ENCODE peak calls at places on chromosomes 7 and 10, in eight cellular contexts. Z is ecto neural progenitor cell; Q is body of pancreas; B is H9; U is germinal center; R is thoracic aorta; E is central memory CD4-positive, alpha-beta T cell; D is heart right ventricle. H is an unnamed sample.

GRCh38 chr7:1943933-1944618 is 274.0 kb downstream of the ELFN1 start:
- DNase-seq in Z (no peak), Q (peak), B (no peak), U (no peak), R (no peak), E (no peak), D (no peak), H (no peak)

GRCh38 chr10:101669181-101669580 is 25.8 kb downstream of the FBXW4 start:
- DNase-seq in Z (no peak), Q (no peak), B (no peak), U (no peak), R (no peak), E (no peak), D (no peak), H (no peak)

GRCh38 chr7:115153770-115154468 is 232.0 kb downstream of the MDFIC start:
- DNase-seq in Z (no peak), Q (no peak), B (no peak), U (no peak), R (no peak), E (no peak), D (no peak), H (no peak)

GRCh38 chr10:8071006-8071405 is 16.5 kb downstream of the GATA3 start:
- DNase-seq in Z (no peak), Q (no peak), B (no peak), U (no peak), R (no peak), E (no peak), D (no peak), H (no peak)

GRCh38 chr7:38681882-38682281 is 50.7 kb upstream of the AMPH start:
- DNase-seq in Z (no peak), Q (no peak), B (no peak), U (no peak), R (no peak), E (no peak), D (no peak), H (no peak)

GRCh38 chr10:110681023-110681681 is 37.0 kb downstream of the RBM20 start:
- DNase-seq in Z (peak), Q (peak), B (peak), U (peak), R (no peak), E (no peak), D (peak), H (no peak)

GRCh38 chr10:68367121-68367520 is 34.4 kb upstream of the PBLD start:
- DNase-seq in Z (no peak), Q (no peak), B (no peak), U (no peak), R (no peak), E (no peak), D (no peak), H (no peak)

GRCh38 chr10:12873172-12873571 is 128.3 kb downstream of the CCDC3 start:
- DNase-seq in Z (no peak), Q (no peak), B (no peak), U (no peak), R (no peak), E (no peak), D (no peak), H (no peak)

GRCh38 chr10:23106508-23106907 is 11.1 kb downstream of the MSRB2 start:
- DNase-seq in Z (no peak), Q (no peak), B (peak), U (no peak), R (no peak), E (no peak), D (no peak), H (no peak)

GRCh38 chr7:98949336-98950044 is 71.2 kb downstream of the TRRAP start:
- DNase-seq in Z (no peak), Q (no peak), B (no peak), U (no peak), R (no peak), E (no peak), D (peak), H (no peak)

GRCh38 chr7:156650042-156650441 is 9.5 kb downstream of the RNF32 start:
- DNase-seq in Z (peak), Q (peak), B (peak), U (no peak), R (no peak), E (no peak), D (no peak), H (no peak)

GRCh38 chr7:9302436-9302835 is 869.0 kb downstream of the NXPH1 start:
- DNase-seq in Z (no peak), Q (no peak), B (no peak), U (no peak), R (no peak), E (no peak), D (no peak), H (no peak)

GRCh38 chr10:52479567-52479966 is 165.5 kb downstream of the DKK1 start:
- DNase-seq in Z (no peak), Q (no peak), B (no peak), U (no peak), R (no peak), E (no peak), D (no peak), H (no peak)

GRCh38 chr7:108972009-108972408 is 402.3 kb downstream of the DNAJB9 start:
- DNase-seq in Z (no peak), Q (peak), B (no peak), U (no peak), R (no peak), E (no peak), D (no peak), H (no peak)

GRCh38 chr10:45376364-45376801 is 2.4 kb downstream of the ALOX5 start:
- DNase-seq in Z (no peak), Q (no peak), B (no peak), U (peak), R (no peak), E (no peak), D (no peak), H (no peak)

GRCh38 chr10:95277201-95277570 is 13.6 kb downstream of the PDLIM1 start:
- DNase-seq in Z (no peak), Q (no peak), B (no peak), U (no peak), R (no peak), E (no peak), D (no peak), H (no peak)

GRCh38 chr7:105940111-105940510 is 23.0 kb upstream of the CDHR3 start:
- DNase-seq in Z (no peak), Q (no peak), B (no peak), U (no peak), R (no peak), E (no peak), D (no peak), H (no peak)

GRCh38 chr10:31207636-31208035 is 111.4 kb upstream of the ZEB1 start:
- DNase-seq in Z (no peak), Q (no peak), B (no peak), U (no peak), R (no peak), E (no peak), D (no peak), H (no peak)

GRCh38 chr10:130127612-130128607 is 8.3 kb upstream of the GLRX3 start:
- DNase-seq in Z (peak), Q (peak), B (peak), U (peak), R (no peak), E (peak), D (peak), H (peak)

GRCh38 chr10:71970331-71970730 is 6.1 kb downstream of the CHST3 start:
- DNase-seq in Z (peak), Q (peak), B (peak), U (no peak), R (no peak), E (no peak), D (no peak), H (no peak)

GRCh38 chr7:155962191-155962967 is 150.1 kb upstream of the SHH start:
- DNase-seq in Z (peak), Q (no peak), B (no peak), U (no peak), R (no peak), E (no peak), D (no peak), H (no peak)

GRCh38 chr10:24544776-24545175 is 178.9 kb downstream of the ARHGAP21 start:
- DNase-seq in Z (no peak), Q (no peak), B (no peak), U (no peak), R (no peak), E (no peak), D (no peak), H (no peak)

GRCh38 chr7:101164071-101164840 is 1.1 kb downstream of the VGF start:
- DNase-seq in Z (peak), Q (peak), B (peak), U (no peak), R (no peak), E (no peak), D (peak), H (no peak)

GRCh38 chr7:8176370-8177081 is 85.4 kb downstream of the ICA1 start:
- DNase-seq in Z (no peak), Q (no peak), B (no peak), U (peak), R (no peak), E (peak), D (no peak), H (no peak)

GRCh38 chr7:158377800-158378623 is 209.6 kb downstream of the PTPRN2 start:
- DNase-seq in Z (no peak), Q (peak), B (no peak), U (no peak), R (no peak), E (no peak), D (no peak), H (no peak)

GRCh38 chr7:51152801-51153200 is 163.8 kb downstream of the COBL start:
- DNase-seq in Z (no peak), Q (no peak), B (no peak), U (no peak), R (no peak), E (no peak), D (no peak), H (no peak)

GRCh38 chr7:50531928-50532327 is 33.3 kb downstream of the DDC start:
- DNase-seq in Z (no peak), Q (no peak), B (no peak), U (no peak), R (no peak), E (no peak), D (no peak), H (no peak)

GRCh38 chr10:80464557-80465466 is 10.7 kb downstream of the TSPAN14 start:
- DNase-seq in Z (peak), Q (peak), B (peak), U (no peak), R (no peak), E (no peak), D (peak), H (no peak)

GRCh38 chr7:113404245-113404644 is 285.9 kb upstream of the SMIM30 start:
- DNase-seq in Z (no peak), Q (no peak), B (peak), U (no peak), R (no peak), E (no peak), D (no peak), H (no peak)

GRCh38 chr7:138169441-138169851 is 93.2 kb downstream of the AKR1D1 start:
- DNase-seq in Z (peak), Q (no peak), B (peak), U (no peak), R (no peak), E (no peak), D (no peak), H (no peak)

GRCh38 chr7:142867398-142868187 is 12.7 kb downstream of the EPHB6 start:
- DNase-seq in Z (peak), Q (no peak), B (peak), U (no peak), R (no peak), E (no peak), D (no peak), H (no peak)

GRCh38 chr10:70726909-70727495 is 54.7 kb downstream of the ADAMTS14 start:
- DNase-seq in Z (no peak), Q (no peak), B (no peak), U (no peak), R (no peak), E (no peak), D (no peak), H (no peak)

GRCh38 chr7:119397156-119397555 is 875.8 kb upstream of the KCND2 start:
- DNase-seq in Z (no peak), Q (no peak), B (no peak), U (no peak), R (no peak), E (no peak), D (no peak), H (no peak)

H was measured in GM04504.